ENCODE peak calls at places on chromosomes 12 and 14, in six cellular contexts. F is right lobe of liver; R is HCEC 1CT; P is T-helper 17 cell; A is hippocampal formation; V is stimulated activated CD4-positive, alpha-beta T cell treated with anti-CD3 and anti-CD28 coated beads, Interleukin-2, amount 100 ng/mL, for 24 hours. O is an unnamed sample.

GRCh38 chr12:39372929-39373328 is 70.0 kb downstream of the KIF21A start:
- DNase-seq in A (no peak), R (peak; percentile 7), F (no peak), P (no peak), V (no peak), O (no peak)

GRCh38 chr12:89544730-89545184 is 18.9 kb upstream of the POC1B start:
- DNase-seq in R (no peak), V (no peak), P (no peak), F (peak; percentile 63), A (peak; percentile 32), O (no peak)

GRCh38 chr12:87642245-87642644 is 387.0 kb downstream of the C12orf50 start:
- DNase-seq in A (no peak), P (no peak), R (peak; percentile 0), V (no peak), F (no peak), O (no peak)

GRCh38 chr12:3252416-3252815 is 175.2 kb downstream of the TSPAN9 start:
- DNase-seq in V (no peak), F (peak; percentile 62), R (no peak), P (no peak), A (peak; percentile 74), O (peak; percentile 73)

GRCh38 chr12:120845696-120846095 is 58.5 kb downstream of the SPPL3 start:
- DNase-seq in F (no peak), R (no peak), V (no peak), P (no peak), A (no peak), O (no peak)

GRCh38 chr12:125185740-125186470 is 120.7 kb downstream of the AACS start:
- DNase-seq in P (no peak), F (peak; percentile 82), V (peak; percentile 76), R (peak; percentile 67), A (peak; percentile 81), O (peak; percentile 68)

GRCh38 chr12:6089041-6089823 is 35.2 kb downstream of the VWF start:
- DNase-seq in F (no peak), P (no peak), R (peak; percentile 20), A (no peak), V (no peak), O (no peak)

GRCh38 chr12:5102806-5103205 is 59.1 kb downstream of the KCNA5 start:
- DNase-seq in A (no peak), R (no peak), V (no peak), P (no peak), F (no peak), O (no peak)

GRCh38 chr14:71711619-71712018 is 220.6 kb upstream of the RGS6 start:
- DNase-seq in A (no peak), R (peak; percentile 76), P (no peak), V (no peak), F (no peak), O (no peak)

GRCh38 chr14:92690171-92691011 is 58.0 kb downstream of the LGMN start:
- DNase-seq in F (no peak), R (peak; percentile 64), V (no peak), P (no peak), A (no peak), O (no peak)

GRCh38 chr12:110312581-110313360 is 31.7 kb downstream of the ATP2A2 start:
- DNase-seq in F (no peak), R (peak; percentile 88), P (no peak), V (no peak), A (no peak), O (no peak)

GRCh38 chr12:105911966-105912365 is 226.8 kb downstream of the NUAK1 start:
- DNase-seq in F (no peak), V (no peak), R (no peak), A (no peak), P (no peak), O (no peak)

GRCh38 chr14:102775855-102776760 is 1.1 kb upstream of the TRAF3 start:
- DNase-seq in P (no peak), A (no peak), R (peak; percentile 68), V (peak; percentile 15), F (no peak), O (peak; percentile 48)

GRCh38 chr14:21095430-21096205 is 2.8 kb downstream of the ZNF219 start:
- DNase-seq in P (no peak), F (no peak), A (no peak), V (no peak), R (peak; percentile 41), O (no peak)

O was measured in pons.